ENCODE peak calls at places on chromosomes 5 and 9, in seven cellular contexts. H, J, C, T, P, W and N are unnamed samples. For H3K4me1, the result is how much of the 10 kb centered on the place peaks cover.

GRCh38 chr5:178287091-178287790 is 54.6 kb upstream of the PHYKPL start:
- DNase-seq in T (no peak), P (no peak), W (peak), H (no peak), J (no peak), C (no peak), N (no peak)

GRCh38 chr9:33472171-33472920 is 1.4 kb downstream of the NOL6 start:
- DNase-seq in W (peak), J (no peak), P (no peak), H (no peak), T (no peak), C (no peak), N (no peak)

GRCh38 chr5:4563400-4563799 is 576.7 kb upstream of the ADAMTS16 start:
- DNase-seq in J (peak), W (no peak), C (no peak), P (no peak), T (peak), H (no peak), N (no peak)

GRCh38 chr5:130402906-130403305 is 498.6 kb downstream of the CHSY3 start:
- DNase-seq in H (no peak), C (no peak), P (no peak), T (peak), J (no peak), W (no peak), N (no peak)

GRCh38 chr5:93583525-93583798 is 440 bp downstream of the NR2F1 start:
- DNase-seq in P (no peak), C (no peak), J (no peak), T (no peak), H (no peak), W (no peak), N (no peak)

GRCh38 chr5:139849942-139850341 is 54.3 kb downstream of the PSD2 start:
- DNase-seq in T (no peak), P (peak), W (no peak), H (no peak), C (no peak), J (no peak), N (peak)

GRCh38 chr5:11027660-11028059 is 266.6 kb upstream of the DAP start:
- DNase-seq in H (no peak), C (no peak), W (no peak), P (no peak), J (no peak), T (no peak), N (no peak)

GRCh38 chr5:50962934-50963646 is 296.7 kb downstream of the PARP8 start:
- DNase-seq in W (peak), J (peak), C (peak), P (peak), T (peak), H (peak), N (peak)

GRCh38 chr5:55864606-55865541 is 13.7 kb downstream of the IL31RA start:
- DNase-seq in T (no peak), C (peak), H (no peak), P (no peak), J (no peak), W (no peak), N (peak)

GRCh38 chr5:148416921-148417320 is 33.2 kb downstream of the FBXO38 start:
- DNase-seq in J (no peak), P (peak), C (no peak), W (no peak), H (no peak), T (no peak), N (peak)

DNA sequence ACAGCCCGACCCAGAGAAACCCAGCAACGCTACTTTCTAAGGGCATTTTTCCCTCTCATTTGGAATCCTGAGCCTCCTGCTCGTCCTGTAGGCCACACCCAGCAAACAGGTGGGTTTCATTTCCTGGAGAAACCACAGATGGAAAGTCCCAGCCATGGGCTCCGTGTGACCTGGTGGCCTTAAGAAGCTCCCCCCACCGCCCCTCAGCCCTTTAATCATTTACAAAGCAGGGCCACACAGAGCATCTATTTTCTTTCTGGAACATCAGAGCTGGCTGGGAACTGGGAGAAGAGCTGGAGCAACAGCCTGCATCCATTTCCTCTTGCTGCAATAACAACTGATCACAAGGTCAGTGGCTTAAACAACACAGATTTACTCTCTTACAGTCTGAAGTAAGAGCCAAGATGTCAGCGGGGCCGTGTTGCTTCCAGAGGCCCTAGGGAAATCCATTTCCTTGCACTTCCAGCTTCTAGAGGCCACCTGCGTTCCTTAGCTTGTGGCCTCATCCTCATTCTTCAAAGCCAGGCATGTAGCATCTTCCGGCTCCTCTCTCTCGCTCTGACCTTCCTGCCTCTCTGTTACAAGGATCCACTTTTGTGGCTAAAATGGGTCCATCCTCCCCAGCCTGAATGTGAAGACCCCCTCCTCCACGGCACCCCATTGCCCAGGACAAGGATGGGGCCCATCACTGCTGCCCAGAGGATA is 40.5 kb downstream of the C9orf50 start:
- DNase-seq in C (no peak), J (peak), P (no peak), W (no peak), H (no peak), T (no peak), N (no peak)
- H3K4me1 ChIP-seq in C (under half), J (half or more), P (under half), W (under half), H (under half), T (under half), N (under half)

GRCh38 chr5:172587061-172587405 is 54.0 kb upstream of the NEURL1B start:
- DNase-seq in C (no peak), H (no peak), P (no peak), W (peak), T (no peak), J (no peak), N (no peak)

GRCh38 chr5:172584638-172585037 is 56.4 kb upstream of the NEURL1B start:
- DNase-seq in C (no peak), T (no peak), H (no peak), J (no peak), W (peak), P (no peak), N (no peak)

GRCh38 chr5:172588380-172588779 is 52.7 kb upstream of the NEURL1B start:
- DNase-seq in J (no peak), C (no peak), H (no peak), P (no peak), W (peak), T (no peak), N (no peak)

GRCh38 chr5:172585114-172585513 is 55.9 kb upstream of the NEURL1B start:
- DNase-seq in H (no peak), W (peak), P (no peak), T (no peak), C (no peak), J (no peak), N (no peak)

DNA sequence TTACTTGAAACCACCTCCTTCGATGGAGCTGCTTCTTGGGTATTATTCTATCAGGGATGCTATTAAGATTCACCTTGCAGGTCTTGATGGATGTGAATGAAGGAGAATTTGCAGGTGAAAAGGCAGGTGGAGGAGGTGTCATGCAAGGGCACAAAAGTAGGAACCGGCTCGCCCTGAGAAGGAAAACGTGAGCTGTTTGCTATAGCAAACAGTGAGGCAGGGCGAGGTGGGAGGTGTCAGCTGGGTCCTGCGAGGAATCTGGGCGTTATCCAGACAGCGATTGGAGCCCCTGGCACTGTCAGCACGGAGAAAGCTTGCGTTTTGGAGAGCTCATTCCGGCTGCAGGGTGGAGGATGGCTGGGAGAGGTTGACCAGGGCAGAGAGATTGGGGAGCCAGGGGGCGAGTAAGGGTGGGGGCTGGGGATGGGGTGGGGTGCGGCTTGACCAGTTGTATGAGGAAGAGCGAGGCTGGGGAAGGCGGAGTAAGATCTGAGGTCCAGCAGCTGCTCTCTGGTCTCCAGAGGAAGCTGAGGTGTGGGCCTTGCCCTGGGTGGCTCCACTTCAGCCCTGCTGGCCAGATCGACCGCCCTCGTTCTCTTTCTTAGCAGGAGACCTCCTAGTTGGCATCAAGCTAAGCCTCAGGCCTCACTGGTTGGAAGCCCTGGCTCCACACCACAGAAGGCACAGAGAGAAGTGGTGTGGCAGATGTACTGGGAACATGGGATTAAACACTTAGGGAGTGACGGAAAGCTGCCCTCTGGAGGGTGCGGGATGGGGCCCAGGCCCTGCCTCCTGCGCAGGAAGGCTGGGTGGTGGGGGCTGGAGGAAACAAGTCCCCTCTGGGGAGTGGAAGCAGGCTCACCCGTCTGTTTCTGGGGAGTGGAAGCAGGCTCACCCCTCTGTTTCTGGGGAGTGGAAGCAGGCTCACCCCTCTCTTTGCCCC is 54.7 kb upstream of the NEURL1B start:
- DNase-seq in W (peak), P (no peak), H (no peak), C (no peak), J (no peak), T (peak), N (no peak)
- H3K4me1 ChIP-seq in W (under half), P (under half), H (under half), C (under half), J (under half), T (under half), N (under half)

DNA sequence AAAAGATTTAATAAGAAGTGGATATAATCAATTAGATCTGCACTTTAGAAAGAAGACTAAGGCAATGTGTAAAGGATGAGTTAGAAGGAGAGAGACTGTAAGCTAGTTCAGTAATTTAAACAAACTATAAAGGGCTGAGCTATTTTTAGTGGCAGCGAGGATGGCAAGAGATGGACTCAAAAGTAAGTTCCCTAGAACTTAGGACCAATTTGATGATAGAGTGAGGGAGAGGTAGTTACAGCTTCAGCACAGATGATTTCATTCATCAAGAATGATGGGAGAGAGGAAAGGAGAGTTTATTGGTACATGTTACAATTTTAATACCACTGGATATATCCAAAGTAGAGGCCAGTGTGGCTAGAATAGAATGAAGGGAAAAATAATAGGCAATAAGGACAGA is 19.1 kb downstream of the NADK2 start:
- DNase-seq in W (no peak), T (no peak), H (no peak), J (no peak), P (no peak), C (no peak), N (no peak)
- H3K4me1 ChIP-seq in W (under half), T (under half), H (under half), J (under half), P (under half), C (under half), N (under half)

GRCh38 chr9:122087406-122088200 is 5.5 kb downstream of the TTLL11 start:
- DNase-seq in P (no peak), C (peak), H (no peak), J (no peak), W (no peak), T (no peak), N (peak)
- H3K4me1 ChIP-seq in P (under half), C (under half), H (under half), J (under half), W (under half), T (under half), N (under half)

GRCh38 chr9:113573959-113574352 is 110.4 kb downstream of the RGS3 start:
- DNase-seq in W (no peak), C (no peak), J (no peak), P (no peak), H (no peak), T (no peak), N (no peak)
- H3K4me1 ChIP-seq in W (under half), C (under half), J (half or more), P (under half), H (half or more), T (under half), N (under half)

GRCh38 chr5:150138551-150139265 is 16.9 kb downstream of the PDGFRB start:
- DNase-seq in H (peak), T (peak), P (peak), C (peak), W (peak), J (no peak), N (peak)
- H3K4me1 ChIP-seq in H (under half), T (under half), P (under half), C (half or more), W (under half), J (under half), N (half or more)

GRCh38 chr9:134855900-134856377 is 24.7 kb upstream of the FCN2 start:
- DNase-seq in C (no peak), T (no peak), W (no peak), J (no peak), H (no peak), P (no peak), N (no peak)
- H3K4me1 ChIP-seq in C (under half), T (under half), W (under half), J (under half), H (under half), P (under half), N (under half)

GRCh38 chr5:65062684-65063083 is 294.0 kb downstream of the CWC27 start:
- DNase-seq in C (peak), T (no peak), P (peak), W (no peak), H (no peak), J (no peak), N (peak)
- H3K4me1 ChIP-seq in C (under half), T (under half), P (under half), W (under half), H (under half), J (half or more), N (under half)